ENCODE peak calls at places on chromosomes 13 and 19, in nine cellular contexts. E is lower leg skin, Y is psoas muscle, N is prostate gland, X is choroid plexus epithelial cell, O is upper lobe of right lung, K is foreskin fibroblast, P is AG04450, J is epithelial cell of esophagus. W is an unnamed sample.

GRCh38 chr13:100512422-100512821 is 76.2 kb downstream of the GGACT start:
- DNase-seq in O (no peak), Y (no peak), J (peak), K (peak), N (no peak), P (no peak), X (peak), E (no peak), W (no peak)

GRCh38 chr19:55113570-55114039 is 3.8 kb downstream of the PPP1R12C start:
- DNase-seq in P (peak), J (no peak), Y (peak), O (peak), E (peak), K (peak), N (peak), X (peak), W (no peak)

GRCh38 chr13:98975822-98976261 is 2.0 kb downstream of the DOCK9 start:
- DNase-seq in N (no peak), E (no peak), K (no peak), J (peak), P (no peak), Y (no peak), X (peak), O (no peak), W (no peak)

GRCh38 chr13:113210834-113211233 is 1.4 kb downstream of the CUL4A start:
- DNase-seq in J (no peak), O (no peak), P (no peak), K (no peak), Y (no peak), N (no peak), E (no peak), X (no peak), W (no peak)

GRCh38 chr13:95485045-95485517 is 67.4 kb upstream of the CLDN10 start:
- DNase-seq in K (peak), P (no peak), E (no peak), N (no peak), X (peak), J (peak), O (no peak), Y (no peak), W (peak)

GRCh38 chr13:31611214-31611613 is 128.1 kb upstream of the RXFP2 start:
- DNase-seq in J (no peak), Y (no peak), E (no peak), K (no peak), O (no peak), N (no peak), P (no peak), X (no peak), W (no peak)

GRCh38 chr19:46478356-46478986 is 7.1 kb upstream of the PNMA8A start:
- DNase-seq in E (no peak), Y (no peak), N (no peak), P (no peak), O (no peak), X (peak), J (no peak), K (no peak), W (peak)

GRCh38 chr13:81872581-81872980 is 1531.7 kb upstream of the SPRY2 start:
- DNase-seq in K (no peak), Y (no peak), N (no peak), O (no peak), E (no peak), X (peak), P (no peak), J (peak), W (peak)

GRCh38 chr13:43319617-43320444 is 296.4 kb downstream of the DNAJC15 start:
- DNase-seq in N (no peak), Y (no peak), X (no peak), P (no peak), J (no peak), K (no peak), O (no peak), E (no peak), W (no peak)

DNA sequence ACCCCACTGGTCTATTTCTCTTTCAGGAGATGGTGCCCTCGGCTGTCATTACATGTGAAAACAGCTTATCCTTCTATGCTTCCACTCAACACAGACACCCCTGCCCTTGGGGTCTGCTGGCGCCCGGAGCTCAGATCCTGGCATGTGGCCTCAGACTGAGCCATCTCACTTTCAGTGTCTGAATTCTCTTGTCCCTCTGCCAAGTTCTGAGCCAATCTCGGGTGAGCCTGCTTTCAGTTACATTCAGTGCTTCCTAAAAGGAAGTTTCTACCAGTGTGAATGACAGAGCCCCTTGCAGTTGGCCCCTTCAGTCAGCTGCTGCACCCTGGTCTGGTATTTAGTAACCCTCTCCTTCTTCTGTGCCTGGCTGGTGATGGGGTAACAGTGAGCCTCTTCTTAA is 293.6 kb downstream of the DNAJC15 start:
- DNase-seq in N (peak), P (no peak), J (peak), O (no peak), Y (peak), E (no peak), K (peak), X (peak), W (peak)
- H3K4me3 ChIP-seq in N (no peak), P (peak), J (no peak), O (no peak), Y (no peak), E (no peak), K (peak), X (peak), W (no peak)

GRCh38 chr19:32677657-32678056 is 2.0 kb downstream of the RGS9BP start:
- DNase-seq in Y (no peak), E (no peak), J (no peak), K (no peak), X (no peak), P (no peak), N (no peak), O (no peak), W (peak)
- H3K4me3 ChIP-seq in Y (peak), E (no peak), J (no peak), K (no peak), X (no peak), P (no peak), N (no peak), O (no peak), W (no peak)

GRCh38 chr13:39408512-39408911 is 194.5 kb downstream of the LHFPL6 start:
- DNase-seq in P (no peak), E (no peak), O (no peak), X (no peak), N (no peak), Y (no peak), K (no peak), J (no peak), W (no peak)

GRCh38 chr13:39405596-39405995 is 197.4 kb downstream of the LHFPL6 start:
- DNase-seq in P (no peak), E (no peak), N (no peak), Y (no peak), O (no peak), X (no peak), J (no peak), K (no peak), W (no peak)

GRCh38 chr13:39407138-39407537 is 195.9 kb downstream of the LHFPL6 start:
- DNase-seq in O (no peak), Y (no peak), E (no peak), X (no peak), N (no peak), P (no peak), J (no peak), K (no peak), W (no peak)

GRCh38 chr13:39406688-39407087 is 196.3 kb downstream of the LHFPL6 start:
- DNase-seq in N (no peak), O (no peak), E (no peak), Y (no peak), J (peak), K (no peak), P (no peak), X (no peak), W (no peak)

GRCh38 chr13:39407786-39408185 is 195.2 kb downstream of the LHFPL6 start:
- DNase-seq in P (no peak), J (no peak), K (no peak), N (no peak), E (no peak), Y (no peak), X (no peak), O (no peak), W (no peak)
- H3K4me3 ChIP-seq in P (no peak), J (no peak), K (no peak), N (no peak), E (no peak), Y (no peak), X (no peak), O (no peak), W (no peak)

GRCh38 chr19:2302319-2303208 is 5.4 kb downstream of the LINGO3 start:
- DNase-seq in P (no peak), X (peak), O (no peak), N (no peak), J (no peak), K (peak), Y (peak), E (no peak), W (no peak)

GRCh38 chr19:2300533-2300932 is 7.4 kb downstream of the LINGO3 start:
- DNase-seq in J (no peak), K (no peak), E (no peak), N (no peak), Y (no peak), P (no peak), X (no peak), O (no peak), W (no peak)

GRCh38 chr19:2305424-2305823 is 2.5 kb downstream of the LINGO3 start:
- DNase-seq in O (no peak), X (no peak), K (no peak), N (no peak), E (no peak), J (no peak), P (no peak), Y (no peak), W (no peak)

GRCh38 chr19:2305974-2306806 is 1.8 kb downstream of the LINGO3 start:
- DNase-seq in N (no peak), Y (no peak), X (no peak), P (no peak), E (no peak), J (no peak), O (no peak), K (no peak), W (no peak)

DNA sequence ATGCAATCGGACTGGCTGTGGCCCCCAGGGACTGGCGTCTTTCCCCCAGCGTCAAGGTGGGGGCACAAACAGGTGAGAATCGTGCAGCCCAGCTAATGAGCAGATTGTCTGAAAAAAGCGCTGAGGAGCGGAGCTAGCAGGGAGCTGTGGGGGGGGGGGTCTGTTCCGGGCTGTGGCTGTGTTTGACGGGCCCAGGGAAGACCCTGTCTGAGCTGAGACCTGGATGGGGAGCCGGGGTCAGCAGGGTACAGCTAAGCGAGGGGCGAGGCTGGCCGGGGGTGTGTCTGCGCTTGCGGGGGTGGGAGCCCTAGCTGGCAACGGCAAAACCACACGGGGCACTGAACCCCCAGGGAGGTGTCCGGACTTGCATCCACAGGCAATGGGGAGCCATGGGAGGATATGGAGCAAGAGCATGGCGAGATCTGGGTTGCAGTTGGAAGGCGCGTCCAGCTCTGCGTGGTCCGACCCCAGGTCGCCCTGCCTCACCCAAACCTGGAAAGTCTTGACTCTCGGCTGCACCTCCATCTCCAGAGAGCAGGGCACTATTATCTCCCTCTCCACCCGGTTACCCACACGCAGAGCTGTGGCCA is 4.7 kb downstream of the LINGO3 start:
- DNase-seq in E (no peak), N (no peak), O (no peak), X (no peak), Y (no peak), K (no peak), J (no peak), P (no peak), W (no peak)
- H3K4me3 ChIP-seq in E (no peak), N (no peak), O (no peak), X (no peak), Y (no peak), K (no peak), J (no peak), P (no peak), W (no peak)

GRCh38 chr13:27977476-27978300 is 8.6 kb upstream of the CDX2 start:
- DNase-seq in K (peak), X (no peak), J (no peak), N (no peak), E (no peak), P (no peak), O (peak), Y (no peak), W (peak)
- H3K4me3 ChIP-seq in K (no peak), X (no peak), J (no peak), N (no peak), E (no peak), P (no peak), O (no peak), Y (peak), W (no peak)

DNA sequence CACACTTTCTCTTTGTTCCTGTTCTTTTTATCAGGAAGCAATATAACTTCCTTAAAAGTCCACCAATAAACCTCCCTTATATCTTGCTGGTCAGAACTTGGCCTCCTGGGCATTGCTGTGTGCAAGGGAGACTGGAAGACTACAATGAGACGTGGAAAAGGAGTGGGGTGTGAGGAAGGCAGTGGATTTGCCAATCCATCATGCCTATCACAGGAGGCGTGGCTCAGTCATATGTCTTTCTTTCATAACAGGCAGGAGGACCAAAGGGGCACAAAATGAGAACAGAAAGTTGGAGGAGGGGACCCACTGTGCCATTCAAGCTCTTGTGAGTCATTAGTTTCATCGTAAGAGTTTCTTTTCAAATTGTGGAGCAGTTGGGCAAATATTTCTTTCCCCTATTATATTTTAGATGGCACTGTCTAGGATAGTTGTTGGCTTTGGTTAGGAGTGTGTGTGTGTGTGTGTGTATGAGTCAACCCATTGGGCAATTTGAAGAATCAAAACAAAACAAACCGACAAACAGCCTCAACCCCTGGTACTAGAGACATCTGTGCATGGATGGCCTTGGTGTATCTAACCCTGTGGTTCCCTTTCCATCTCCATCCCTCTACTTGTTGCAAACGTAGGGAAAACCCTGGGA is 471.5 kb downstream of the TSHZ3 start:
- DNase-seq in J (no peak), X (no peak), O (peak), Y (no peak), E (peak), K (no peak), N (no peak), P (no peak), W (no peak)
- H3K4me3 ChIP-seq in J (no peak), X (no peak), O (no peak), Y (no peak), E (no peak), K (no peak), N (no peak), P (no peak), W (no peak)

GRCh38 chr13:23668557-23668956 is 98.3 kb downstream of the TNFRSF19 start:
- DNase-seq in P (no peak), E (no peak), X (no peak), O (no peak), Y (no peak), J (no peak), K (peak), N (no peak), W (no peak)
- H3K4me3 ChIP-seq in P (no peak), E (no peak), X (no peak), O (no peak), Y (no peak), J (no peak), K (no peak), N (no peak), W (no peak)

DNA sequence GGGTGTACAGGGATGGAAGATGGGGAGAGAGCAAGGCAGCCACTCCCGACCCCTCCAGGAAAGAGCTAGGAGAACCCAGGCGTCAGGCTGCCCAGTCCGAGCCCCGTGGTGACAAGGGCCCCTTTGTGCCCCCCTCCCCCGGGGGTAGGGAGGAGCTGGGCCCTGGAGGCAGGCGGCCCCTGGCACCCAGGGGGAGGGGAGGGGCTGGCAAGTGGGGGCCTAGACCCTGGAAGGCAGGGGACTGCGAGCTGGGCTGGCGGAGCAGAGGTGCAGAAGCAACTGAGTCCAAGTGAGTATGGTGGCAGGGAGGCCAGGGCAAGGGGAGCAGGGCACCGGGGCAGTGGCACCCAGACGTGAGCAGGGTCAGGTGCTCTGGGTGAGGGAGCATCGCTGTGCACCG is at the start of gene MAG:
- DNase-seq in X (no peak), P (no peak), Y (no peak), N (no peak), E (no peak), K (no peak), O (no peak), J (no peak), W (no peak)
- H3K4me3 ChIP-seq in X (no peak), P (no peak), Y (no peak), N (no peak), E (no peak), K (no peak), O (no peak), J (no peak), W (no peak)